ENCODE peak calls at places on chromosomes 2 and 18, in eight cellular contexts. F is fibroblast of pulmonary artery, X is fibroblast of lung, Q is left lung, O is heart right ventricle, D is left ventricle myocardium inferior, S is kidney epithelial cell, I is cardiac muscle cell. W is an unnamed sample.

GRCh38 chr18:46333371-46334199 is 229.4 kb downstream of the HAUS1 start:
- DNase-seq in F (no peak), X (peak), Q (no peak), O (peak), D (peak), S (no peak), I (peak), W (no peak)

GRCh38 chr2:209771474-209772292 is at the start of gene UNC80:
- DNase-seq in F (peak), X (peak), Q (peak), O (peak), D (peak), S (no peak), I (peak), W (no peak)

GRCh38 chr2:231642631-231643493 is 50.2 kb downstream of the TEX44 start:
- DNase-seq in F (peak), X (peak), Q (peak), O (peak), D (peak), S (peak), I (peak), W (peak)

GRCh38 chr2:378364-378763 is 90.5 kb upstream of the ALKAL2 start:
- DNase-seq in F (no peak), X (no peak), Q (no peak), O (no peak), D (no peak), S (no peak), I (no peak), W (no peak)

GRCh38 chr2:127081826-127082633 is 24.9 kb downstream of the BIN1 start:
- DNase-seq in F (peak), X (peak), Q (no peak), O (no peak), D (no peak), S (no peak), I (peak), W (no peak)

GRCh38 chr2:234240917-234241316 is 190.4 kb downstream of the SPP2 start:
- DNase-seq in F (no peak), X (peak), Q (no peak), O (no peak), D (no peak), S (peak), I (no peak), W (no peak)

GRCh38 chr2:216164087-216164486 is 54.9 kb downstream of the XRCC5 start:
- DNase-seq in F (no peak), X (no peak), Q (no peak), O (no peak), D (no peak), S (no peak), I (no peak), W (no peak)

GRCh38 chr2:177772529-177772928 is 300.0 kb downstream of the PDE11A start:
- DNase-seq in F (peak), X (peak), Q (no peak), O (no peak), D (no peak), S (no peak), I (peak), W (no peak)

GRCh38 chr2:167945660-167946366 is 301.6 kb downstream of the STK39 start:
- DNase-seq in F (no peak), X (no peak), Q (no peak), O (no peak), D (no peak), S (no peak), I (no peak), W (no peak)

GRCh38 chr2:178836807-178837206 is 29.6 kb upstream of the TTN start:
- DNase-seq in F (no peak), X (no peak), Q (no peak), O (no peak), D (no peak), S (no peak), I (no peak), W (no peak)

GRCh38 chr2:206728277-206729199 is 10.3 kb upstream of the DYTN start:
- DNase-seq in F (peak), X (no peak), Q (no peak), O (no peak), D (no peak), S (no peak), I (peak), W (no peak)

GRCh38 chr2:80288576-80288975 is 16.0 kb downstream of the LRRTM1 start:
- DNase-seq in F (peak), X (peak), Q (no peak), O (no peak), D (no peak), S (no peak), I (no peak), W (no peak)

GRCh38 chr18:80229766-80230745 is 17.3 kb downstream of the PARD6G start:
- DNase-seq in F (no peak), X (no peak), Q (no peak), O (no peak), D (no peak), S (no peak), I (no peak), W (no peak)

GRCh38 chr2:183465048-183465447 is 340.8 kb downstream of the NUP35 start:
- DNase-seq in F (no peak), X (no peak), Q (no peak), O (no peak), D (no peak), S (no peak), I (no peak), W (no peak)

GRCh38 chr2:141021109-141021508 is 1109.7 kb downstream of the LRP1B start:
- DNase-seq in F (peak), X (peak), Q (no peak), O (no peak), D (no peak), S (peak), I (peak), W (peak)

GRCh38 chr18:33116376-33116775 is 324.1 kb downstream of the CCDC178 start:
- DNase-seq in F (peak), X (peak), Q (peak), O (no peak), D (peak), S (peak), I (peak), W (no peak)

GRCh38 chr2:100391735-100392515 is 25.5 kb downstream of the CHST10 start:
- DNase-seq in F (no peak), X (no peak), Q (no peak), O (peak), D (peak), S (no peak), I (no peak), W (no peak)

GRCh38 chr2:100303744-100304143 is 18.6 kb downstream of the LONRF2 start:
- DNase-seq in F (no peak), X (no peak), Q (no peak), O (no peak), D (no peak), S (no peak), I (no peak), W (no peak)

GRCh38 chr2:190759749-190760213 is 110.9 kb downstream of the NAB1 start:
- DNase-seq in F (peak), X (peak), Q (no peak), O (no peak), D (no peak), S (peak), I (peak), W (peak)

GRCh38 chr18:35852786-35853185 is 119.7 kb upstream of the RMP24 start:
- DNase-seq in F (no peak), X (no peak), Q (no peak), O (no peak), D (no peak), S (no peak), I (no peak), W (no peak)

GRCh38 chr2:84911135-84911678 is 5.8 kb downstream of the TMSB10 start:
- DNase-seq in F (no peak), X (no peak), Q (no peak), O (no peak), D (no peak), S (no peak), I (no peak), W (no peak)

GRCh38 chr2:235283246-235283645 is 210.6 kb upstream of the AGAP1 start:
- DNase-seq in F (no peak), X (no peak), Q (no peak), O (no peak), D (no peak), S (no peak), I (peak), W (no peak)

GRCh38 chr2:186484062-186484735 is 1.9 kb upstream of the ZC3H15 start:
- DNase-seq in F (no peak), X (no peak), Q (no peak), O (no peak), D (no peak), S (no peak), I (no peak), W (no peak)

GRCh38 chr2:3665886-3666612 is 8.0 kb downstream of the ALLC start:
- DNase-seq in F (no peak), X (no peak), Q (no peak), O (no peak), D (no peak), S (no peak), I (no peak), W (no peak)

GRCh38 chr2:165920748-165921147 is 32.8 kb downstream of the TTC21B start:
- DNase-seq in F (no peak), X (no peak), Q (no peak), O (no peak), D (no peak), S (no peak), I (no peak), W (no peak)

GRCh38 chr2:40937284-40937683 is 485.4 kb upstream of the SLC8A1 start:
- DNase-seq in F (no peak), X (no peak), Q (no peak), O (no peak), D (no peak), S (no peak), I (no peak), W (no peak)

GRCh38 chr2:105961599-105962146 is 217.0 kb downstream of the NCK2 start:
- DNase-seq in F (no peak), X (no peak), Q (no peak), O (no peak), D (no peak), S (no peak), I (no peak), W (no peak)

GRCh38 chr18:59707306-59707705 is 10.1 kb upstream of the CCBE1 start:
- DNase-seq in F (no peak), X (no peak), Q (no peak), O (no peak), D (no peak), S (no peak), I (no peak), W (no peak)

GRCh38 chr2:230934291-230935131 is 9.5 kb upstream of the GPR55 start:
- DNase-seq in F (no peak), X (no peak), Q (no peak), O (no peak), D (no peak), S (no peak), I (no peak), W (no peak)

GRCh38 chr2:232073031-232073430 is 111.5 kb downstream of the DIS3L2 start:
- DNase-seq in F (no peak), X (no peak), Q (no peak), O (no peak), D (no peak), S (no peak), I (no peak), W (no peak)

GRCh38 chr18:66534110-66534509 is 69.8 kb downstream of the CDH19 start:
- DNase-seq in F (no peak), X (no peak), Q (no peak), O (no peak), D (no peak), S (no peak), I (no peak), W (no peak)

GRCh38 chr2:20164061-20164733 is 60.7 kb downstream of the SDC1 start:
- DNase-seq in F (peak), X (no peak), Q (no peak), O (no peak), D (no peak), S (no peak), I (peak), W (no peak)

GRCh38 chr2:45862843-45863242 is 211.4 kb downstream of the PRKCE start:
- DNase-seq in F (no peak), X (no peak), Q (no peak), O (no peak), D (no peak), S (no peak), I (no peak), W (no peak)

GRCh38 chr2:205706769-205707375 is 24.6 kb downstream of the NRP2 start:
- DNase-seq in F (peak), X (peak), Q (peak), O (peak), D (peak), S (peak), I (peak), W (peak)

GRCh38 chr2:48754874-48755273 is 650 bp downstream of the LHCGR start:
- DNase-seq in F (no peak), X (no peak), Q (no peak), O (no peak), D (peak), S (no peak), I (no peak), W (no peak)

DNA sequence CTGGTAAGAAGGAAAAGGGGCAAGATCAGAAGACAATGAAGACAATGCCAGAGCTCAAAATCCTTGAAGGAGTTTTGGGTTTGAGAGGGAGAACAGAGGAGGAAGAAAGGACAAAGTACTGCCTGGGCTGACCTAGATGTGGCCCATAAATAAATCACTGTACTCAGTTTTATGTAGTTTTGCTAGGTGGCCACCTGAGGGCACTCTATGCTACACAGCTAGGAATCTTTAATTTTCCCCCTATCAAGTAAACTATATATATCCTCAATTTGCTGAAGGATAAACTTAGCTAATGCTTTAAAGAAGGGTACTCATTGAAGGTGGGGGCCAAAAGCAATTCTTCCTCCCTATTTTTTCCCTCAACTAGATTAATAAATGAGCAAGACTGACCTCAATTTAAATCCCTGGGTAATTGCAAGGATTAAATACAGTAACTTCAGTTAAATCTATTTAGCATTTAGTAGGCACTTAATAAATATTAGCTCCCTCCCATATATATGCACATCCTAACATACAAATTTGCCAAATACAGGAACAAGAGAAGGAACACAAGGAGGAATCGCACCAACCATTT is 540.3 kb downstream of the NRXN1 start:
- DNase-seq in F (peak), X (peak), Q (no peak), O (no peak), D (no peak), S (no peak), I (peak), W (peak)
- H3K4me3 ChIP-seq in F (no peak), X (no peak), Q (no peak), O (no peak), D (peak), S (no peak), I (no peak), W (no peak)

GRCh38 chr2:43560231-43560547 is 35.6 kb downstream of the THADA start:
- DNase-seq in F (no peak), X (no peak), Q (no peak), O (no peak), D (no peak), S (no peak), I (no peak), W (no peak)
- TF ChIP-seq CTCF in F (no peak), X (no peak), Q (no peak), O (no peak), D (no peak), S (no peak), I (no peak), W (no peak)

GRCh38 chr2:142920579-142920978 is 43.1 kb downstream of the KYNU start:
- DNase-seq in F (no peak), X (no peak), Q (no peak), O (no peak), D (no peak), S (no peak), I (no peak), W (no peak)

GRCh38 chr2:142915502-142915901 is 38.0 kb downstream of the KYNU start:
- DNase-seq in F (no peak), X (no peak), Q (no peak), O (no peak), D (no peak), S (no peak), I (no peak), W (no peak)

GRCh38 chr2:142918624-142919023 is 41.2 kb downstream of the KYNU start:
- DNase-seq in F (no peak), X (peak), Q (no peak), O (no peak), D (no peak), S (no peak), I (no peak), W (no peak)

GRCh38 chr2:142914507-142915313 is 37.2 kb downstream of the KYNU start:
- DNase-seq in F (no peak), X (no peak), Q (no peak), O (no peak), D (no peak), S (no peak), I (no peak), W (no peak)
- H3K4me3 ChIP-seq in F (no peak), X (no peak), Q (no peak), O (no peak), D (no peak), S (no peak), I (no peak), W (no peak)

GRCh38 chr2:18626958-18627650 is 37.7 kb upstream of the NT5C1B start:
- DNase-seq in F (peak), X (peak), Q (no peak), O (no peak), D (no peak), S (no peak), I (peak), W (no peak)
- TF ChIP-seq CTCF in F (no peak), X (no peak), Q (no peak), O (no peak), D (no peak), S (no peak), I (no peak), W (no peak)

DNA sequence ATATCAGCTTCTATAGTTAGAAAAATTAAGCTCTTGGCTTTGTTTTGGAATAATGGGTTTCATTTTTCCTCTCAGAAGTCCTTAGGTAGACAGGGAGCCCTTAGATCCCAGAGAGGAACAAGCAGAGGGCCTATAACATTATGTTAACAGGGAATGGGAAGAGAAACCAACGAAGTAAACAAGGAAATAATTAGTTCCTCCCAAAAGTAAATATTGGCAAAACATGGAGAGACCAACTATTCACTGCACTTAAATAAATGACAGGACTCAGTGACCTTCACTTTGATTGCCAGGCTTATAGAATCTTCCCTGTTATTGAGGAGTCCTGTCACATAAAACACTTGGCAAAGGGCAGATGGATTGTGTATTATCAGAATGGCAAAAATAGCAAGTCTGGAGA is 5.3 kb downstream of the CRIM1 start:
- DNase-seq in F (no peak), X (no peak), Q (no peak), O (no peak), D (no peak), S (no peak), I (no peak), W (no peak)
- H3K4me3 ChIP-seq in F (no peak), X (peak), Q (no peak), O (no peak), D (no peak), S (no peak), I (no peak), W (peak)